ENCODE peak calls at places on chromosomes 6 and 20, in nine cellular contexts. One of them, this sample, is unnamed. For H3K27me3, the result is how much of the 10 kb centered on the place peaks cover.

GRCh38 chr6:131782764-131783163 is 25.1 kb upstream of the ENPP1 start:
- DNase-seq in K562: peak
- DNase-seq in CD4-positive, alpha-beta T cell: no peak
- DNase-seq in CD4-positive, CD25-positive, alpha-beta regulatory T cell: no peak
- DNase-seq in transverse colon: peak
- DNase-seq in suprapubic skin: no peak
- DNase-seq in esophagus muscularis mucosa: no peak
- DNase-seq in neural progenitor cell: no peak
- DNase-seq in uterus: no peak
- DNase-seq in this sample: no peak

GRCh38 chr6:135052939-135053338 is 1.7 kb downstream of the HBS1L start:
- DNase-seq in K562: peak
- DNase-seq in CD4-positive, alpha-beta T cell: no peak
- DNase-seq in CD4-positive, CD25-positive, alpha-beta regulatory T cell: no peak
- DNase-seq in transverse colon: no peak
- DNase-seq in suprapubic skin: no peak
- DNase-seq in esophagus muscularis mucosa: no peak
- DNase-seq in neural progenitor cell: no peak
- DNase-seq in uterus: no peak
- DNase-seq in this sample: no peak

GRCh38 chr6:1624071-1624847 is 14.5 kb downstream of the FOXC1 start:
- DNase-seq in K562: no peak
- DNase-seq in CD4-positive, alpha-beta T cell: no peak
- DNase-seq in CD4-positive, CD25-positive, alpha-beta regulatory T cell: no peak
- DNase-seq in transverse colon: no peak
- DNase-seq in suprapubic skin: no peak
- DNase-seq in esophagus muscularis mucosa: no peak
- DNase-seq in neural progenitor cell: peak
- DNase-seq in uterus: no peak
- DNase-seq in this sample: peak

GRCh38 chr6:163249651-163250101 is 164.8 kb upstream of the QKI start:
- DNase-seq in K562: no peak
- DNase-seq in CD4-positive, alpha-beta T cell: no peak
- DNase-seq in CD4-positive, CD25-positive, alpha-beta regulatory T cell: peak
- DNase-seq in transverse colon: no peak
- DNase-seq in suprapubic skin: no peak
- DNase-seq in esophagus muscularis mucosa: peak
- DNase-seq in neural progenitor cell: no peak
- DNase-seq in uterus: no peak
- DNase-seq in this sample: no peak

GRCh38 chr20:6053776-6054688 is at the start of gene LRRN4:
- DNase-seq in K562: no peak
- DNase-seq in CD4-positive, alpha-beta T cell: no peak
- DNase-seq in CD4-positive, CD25-positive, alpha-beta regulatory T cell: no peak
- DNase-seq in transverse colon: no peak
- DNase-seq in suprapubic skin: no peak
- DNase-seq in esophagus muscularis mucosa: no peak
- DNase-seq in neural progenitor cell: peak
- DNase-seq in uterus: no peak
- DNase-seq in this sample: no peak

GRCh38 chr20:38790210-38791053 is 15.1 kb upstream of the PPP1R16B start:
- DNase-seq in K562: peak
- DNase-seq in CD4-positive, alpha-beta T cell: peak
- DNase-seq in CD4-positive, CD25-positive, alpha-beta regulatory T cell: peak
- DNase-seq in transverse colon: no peak
- DNase-seq in suprapubic skin: no peak
- DNase-seq in esophagus muscularis mucosa: no peak
- DNase-seq in neural progenitor cell: peak
- DNase-seq in uterus: no peak
- DNase-seq in this sample: peak

GRCh38 chr6:33455051-33455450 is 675 bp downstream of the ZBTB9 start:
- DNase-seq in K562: no peak
- DNase-seq in CD4-positive, alpha-beta T cell: no peak
- DNase-seq in CD4-positive, CD25-positive, alpha-beta regulatory T cell: no peak
- DNase-seq in transverse colon: no peak
- DNase-seq in suprapubic skin: no peak
- DNase-seq in esophagus muscularis mucosa: no peak
- DNase-seq in neural progenitor cell: no peak
- DNase-seq in uterus: no peak
- DNase-seq in this sample: no peak

GRCh38 chr20:33648396-33649004 is 13.6 kb upstream of the C20orf144 start:
- DNase-seq in K562: peak
- DNase-seq in CD4-positive, alpha-beta T cell: no peak
- DNase-seq in CD4-positive, CD25-positive, alpha-beta regulatory T cell: no peak
- DNase-seq in transverse colon: no peak
- DNase-seq in suprapubic skin: peak
- DNase-seq in esophagus muscularis mucosa: no peak
- DNase-seq in neural progenitor cell: no peak
- DNase-seq in uterus: no peak
- DNase-seq in this sample: no peak

GRCh38 chr20:20454367-20454766 is 86.5 kb downstream of the INSM1 start:
- DNase-seq in K562: no peak
- DNase-seq in CD4-positive, alpha-beta T cell: no peak
- DNase-seq in CD4-positive, CD25-positive, alpha-beta regulatory T cell: no peak
- DNase-seq in transverse colon: no peak
- DNase-seq in suprapubic skin: no peak
- DNase-seq in esophagus muscularis mucosa: no peak
- DNase-seq in neural progenitor cell: no peak
- DNase-seq in uterus: no peak
- DNase-seq in this sample: no peak

GRCh38 chr20:22005535-22005934 is 300.1 kb downstream of the PAX1 start:
- DNase-seq in K562: no peak
- DNase-seq in CD4-positive, alpha-beta T cell: no peak
- DNase-seq in CD4-positive, CD25-positive, alpha-beta regulatory T cell: no peak
- DNase-seq in transverse colon: no peak
- DNase-seq in suprapubic skin: no peak
- DNase-seq in esophagus muscularis mucosa: no peak
- DNase-seq in neural progenitor cell: no peak
- DNase-seq in uterus: no peak
- DNase-seq in this sample: no peak

GRCh38 chr6:89321571-89321970 is 6.5 kb upstream of the GABRR2 start:
- DNase-seq in K562: peak
- DNase-seq in CD4-positive, alpha-beta T cell: no peak
- DNase-seq in CD4-positive, CD25-positive, alpha-beta regulatory T cell: no peak
- DNase-seq in transverse colon: no peak
- DNase-seq in suprapubic skin: no peak
- DNase-seq in esophagus muscularis mucosa: no peak
- DNase-seq in neural progenitor cell: no peak
- DNase-seq in uterus: no peak
- DNase-seq in this sample: no peak

GRCh38 chr6:106360989-106361430 is 493 bp downstream of the CRYBG1 start:
- DNase-seq in K562: no peak
- DNase-seq in CD4-positive, alpha-beta T cell: peak
- DNase-seq in CD4-positive, CD25-positive, alpha-beta regulatory T cell: peak
- DNase-seq in transverse colon: peak
- DNase-seq in suprapubic skin: no peak
- DNase-seq in esophagus muscularis mucosa: no peak
- DNase-seq in neural progenitor cell: peak
- DNase-seq in uterus: no peak
- DNase-seq in this sample: no peak

GRCh38 chr6:45001663-45002062 is 326.5 kb upstream of the RUNX2 start:
- DNase-seq in K562: no peak
- DNase-seq in CD4-positive, alpha-beta T cell: no peak
- DNase-seq in CD4-positive, CD25-positive, alpha-beta regulatory T cell: peak
- DNase-seq in transverse colon: no peak
- DNase-seq in suprapubic skin: no peak
- DNase-seq in esophagus muscularis mucosa: no peak
- DNase-seq in neural progenitor cell: no peak
- DNase-seq in uterus: no peak
- DNase-seq in this sample: no peak

GRCh38 chr20:20732641-20733040 is 20.2 kb upstream of the RALGAPA2 start:
- DNase-seq in K562: no peak
- DNase-seq in CD4-positive, alpha-beta T cell: no peak
- DNase-seq in CD4-positive, CD25-positive, alpha-beta regulatory T cell: no peak
- DNase-seq in transverse colon: no peak
- DNase-seq in suprapubic skin: no peak
- DNase-seq in esophagus muscularis mucosa: peak
- DNase-seq in neural progenitor cell: no peak
- DNase-seq in uterus: no peak
- DNase-seq in this sample: peak

GRCh38 chr20:41364967-41365765 is 1.5 kb downstream of the EMILIN3 start:
- DNase-seq in K562: no peak
- DNase-seq in CD4-positive, alpha-beta T cell: no peak
- DNase-seq in CD4-positive, CD25-positive, alpha-beta regulatory T cell: no peak
- DNase-seq in transverse colon: no peak
- DNase-seq in suprapubic skin: no peak
- DNase-seq in esophagus muscularis mucosa: no peak
- DNase-seq in neural progenitor cell: no peak
- DNase-seq in uterus: no peak
- DNase-seq in this sample: no peak

GRCh38 chr20:41367393-41367695 is 726 bp upstream of the EMILIN3 start:
- DNase-seq in K562: no peak
- DNase-seq in CD4-positive, alpha-beta T cell: no peak
- DNase-seq in CD4-positive, CD25-positive, alpha-beta regulatory T cell: no peak
- DNase-seq in transverse colon: no peak
- DNase-seq in suprapubic skin: no peak
- DNase-seq in esophagus muscularis mucosa: no peak
- DNase-seq in neural progenitor cell: peak
- DNase-seq in uterus: no peak
- DNase-seq in this sample: no peak

GRCh38 chr20:41365785-41366545 is 653 bp downstream of the EMILIN3 start:
- DNase-seq in K562: no peak
- DNase-seq in CD4-positive, alpha-beta T cell: no peak
- DNase-seq in CD4-positive, CD25-positive, alpha-beta regulatory T cell: no peak
- DNase-seq in transverse colon: no peak
- DNase-seq in suprapubic skin: no peak
- DNase-seq in esophagus muscularis mucosa: no peak
- DNase-seq in neural progenitor cell: peak
- DNase-seq in uterus: no peak
- DNase-seq in this sample: no peak

GRCh38 chr20:41367956-41368355 is 1.3 kb upstream of the EMILIN3 start:
- DNase-seq in K562: no peak
- DNase-seq in CD4-positive, alpha-beta T cell: no peak
- DNase-seq in CD4-positive, CD25-positive, alpha-beta regulatory T cell: no peak
- DNase-seq in transverse colon: no peak
- DNase-seq in suprapubic skin: no peak
- DNase-seq in esophagus muscularis mucosa: no peak
- DNase-seq in neural progenitor cell: no peak
- DNase-seq in uterus: no peak
- DNase-seq in this sample: no peak

DNA sequence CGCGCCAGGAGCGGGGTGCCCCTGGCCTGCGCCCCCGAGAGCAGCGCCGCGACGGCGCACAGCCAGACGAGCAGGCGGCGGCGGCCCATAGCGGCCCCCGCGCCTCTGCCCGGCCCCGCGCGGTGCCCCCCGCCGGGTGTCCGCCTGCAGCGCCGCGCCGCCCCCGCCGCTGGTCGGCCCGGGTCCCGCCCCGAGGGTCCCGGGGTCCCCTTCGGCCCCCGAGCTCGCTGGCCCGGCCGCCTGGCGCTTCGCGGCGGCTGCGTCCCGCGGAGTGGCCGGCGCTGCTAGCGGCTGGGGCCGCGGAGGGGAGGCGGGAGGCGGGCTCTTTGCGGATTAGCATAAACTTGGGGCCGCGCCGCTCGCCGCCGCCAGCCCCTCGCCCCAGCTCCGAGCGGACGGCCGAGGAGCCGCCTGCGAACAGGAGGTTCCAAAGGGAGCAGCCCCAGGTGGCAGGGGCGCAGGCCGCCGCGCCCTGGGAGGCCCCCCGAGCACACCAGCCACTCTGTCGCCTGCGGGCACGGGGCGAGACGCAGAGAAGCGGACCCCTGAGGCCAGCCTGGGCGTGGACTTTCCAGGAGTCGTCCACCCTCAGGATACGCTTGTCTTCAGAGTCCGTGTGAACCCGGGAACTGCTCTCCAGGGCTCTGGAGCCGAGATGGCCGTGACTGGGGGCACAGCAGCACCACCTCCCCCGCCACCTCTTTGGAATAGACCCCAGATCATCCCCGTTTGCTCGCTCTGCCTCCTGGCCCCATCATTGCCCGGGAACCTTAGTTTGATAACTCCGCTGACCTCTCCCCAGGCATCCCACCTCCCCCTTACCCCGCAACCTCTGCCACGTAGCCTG is at the start of gene EMILIN3:
- DNase-seq in K562: no peak
- DNase-seq in CD4-positive, alpha-beta T cell: no peak
- DNase-seq in CD4-positive, CD25-positive, alpha-beta regulatory T cell: no peak
- DNase-seq in transverse colon: no peak
- DNase-seq in suprapubic skin: no peak
- DNase-seq in esophagus muscularis mucosa: no peak
- DNase-seq in neural progenitor cell: peak
- DNase-seq in uterus: no peak
- DNase-seq in this sample: no peak
- H3K27me3 ChIP-seq in K562: half or more
- H3K27me3 ChIP-seq in CD4-positive, alpha-beta T cell: under half
- H3K27me3 ChIP-seq in CD4-positive, CD25-positive, alpha-beta regulatory T cell: under half
- H3K27me3 ChIP-seq in transverse colon: half or more
- H3K27me3 ChIP-seq in suprapubic skin: under half
- H3K27me3 ChIP-seq in esophagus muscularis mucosa: half or more
- H3K27me3 ChIP-seq in neural progenitor cell: half or more
- H3K27me3 ChIP-seq in uterus: under half
- H3K27me3 ChIP-seq in this sample: under half

GRCh38 chr20:46312075-46312944 is 4.0 kb upstream of the CDH22 start:
- DNase-seq in K562: peak
- DNase-seq in CD4-positive, alpha-beta T cell: no peak
- DNase-seq in CD4-positive, CD25-positive, alpha-beta regulatory T cell: no peak
- DNase-seq in transverse colon: no peak
- DNase-seq in suprapubic skin: no peak
- DNase-seq in esophagus muscularis mucosa: no peak
- DNase-seq in neural progenitor cell: peak
- DNase-seq in uterus: no peak
- DNase-seq in this sample: no peak
- H3K27me3 ChIP-seq in K562: half or more
- H3K27me3 ChIP-seq in CD4-positive, alpha-beta T cell: half or more
- H3K27me3 ChIP-seq in CD4-positive, CD25-positive, alpha-beta regulatory T cell: under half
- H3K27me3 ChIP-seq in transverse colon: half or more
- H3K27me3 ChIP-seq in suprapubic skin: half or more
- H3K27me3 ChIP-seq in esophagus muscularis mucosa: half or more
- H3K27me3 ChIP-seq in neural progenitor cell: half or more
- H3K27me3 ChIP-seq in uterus: half or more
- H3K27me3 ChIP-seq in this sample: half or more

DNA sequence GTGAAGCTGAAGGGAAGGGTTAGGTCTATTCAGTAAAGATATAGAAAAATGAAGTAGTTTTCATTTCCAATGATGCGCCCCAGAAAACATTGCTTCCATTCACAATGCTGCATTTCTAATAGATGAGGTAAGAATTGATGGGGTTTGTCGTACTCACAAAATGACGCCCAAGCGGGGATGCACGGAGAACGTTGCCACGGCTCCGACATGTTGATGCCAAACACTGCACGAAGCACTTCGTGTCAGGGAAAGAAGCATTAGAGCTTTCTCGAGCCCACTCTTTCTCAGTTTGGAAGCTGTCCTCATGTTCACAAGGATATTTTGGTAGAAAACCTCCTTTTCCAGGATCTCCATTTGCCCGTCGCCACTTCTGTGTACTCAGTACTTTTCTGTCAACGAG is 21.6 kb upstream of the MAFB start:
- DNase-seq in K562: no peak
- DNase-seq in CD4-positive, alpha-beta T cell: no peak
- DNase-seq in CD4-positive, CD25-positive, alpha-beta regulatory T cell: no peak
- DNase-seq in transverse colon: no peak
- DNase-seq in suprapubic skin: no peak
- DNase-seq in esophagus muscularis mucosa: no peak
- DNase-seq in neural progenitor cell: no peak
- DNase-seq in uterus: no peak
- DNase-seq in this sample: no peak
- H3K27me3 ChIP-seq in K562: under half
- H3K27me3 ChIP-seq in CD4-positive, alpha-beta T cell: under half
- H3K27me3 ChIP-seq in CD4-positive, CD25-positive, alpha-beta regulatory T cell: under half
- H3K27me3 ChIP-seq in transverse colon: under half
- H3K27me3 ChIP-seq in suprapubic skin: under half
- H3K27me3 ChIP-seq in esophagus muscularis mucosa: under half
- H3K27me3 ChIP-seq in neural progenitor cell: under half
- H3K27me3 ChIP-seq in uterus: under half
- H3K27me3 ChIP-seq in this sample: under half

GRCh38 chr6:159695984-159696383 is 2.9 kb upstream of the SOD2 start:
- DNase-seq in K562: no peak
- DNase-seq in CD4-positive, alpha-beta T cell: no peak
- DNase-seq in CD4-positive, CD25-positive, alpha-beta regulatory T cell: no peak
- DNase-seq in transverse colon: no peak
- DNase-seq in suprapubic skin: no peak
- DNase-seq in esophagus muscularis mucosa: no peak
- DNase-seq in neural progenitor cell: no peak
- DNase-seq in uterus: no peak
- DNase-seq in this sample: no peak
- H3K27me3 ChIP-seq in K562: under half
- H3K27me3 ChIP-seq in CD4-positive, alpha-beta T cell: under half
- H3K27me3 ChIP-seq in CD4-positive, CD25-positive, alpha-beta regulatory T cell: under half
- H3K27me3 ChIP-seq in transverse colon: under half
- H3K27me3 ChIP-seq in suprapubic skin: under half
- H3K27me3 ChIP-seq in esophagus muscularis mucosa: under half
- H3K27me3 ChIP-seq in neural progenitor cell: under half
- H3K27me3 ChIP-seq in uterus: under half
- H3K27me3 ChIP-seq in this sample: under half

This sample was measured in endothelial cell of umbilical vein.